ENCODE peak calls at places on chromosomes 11 and 22, in four cellular contexts. W, B, M and H are unnamed samples.

GRCh38 chr11:46183819-46184218 is 62.6 kb upstream of the PHF21A start:
- DNase-seq in W (no peak), B (no peak), M (no peak), H (no peak)

GRCh38 chr11:123561046-123561781 is 93.2 kb downstream of the SCN3B start:
- DNase-seq in W (no peak), B (peak), M (peak), H (peak)

GRCh38 chr11:36702330-36703054 is 104.5 kb upstream of the RAG2 start:
- DNase-seq in W (peak), B (peak), M (peak), H (peak)

GRCh38 chr11:3671334-3672254 is at the start of gene CHRNA10:
- DNase-seq in W (no peak), B (peak), M (no peak), H (peak)

GRCh38 chr11:123577081-123577598 is 77.3 kb downstream of the SCN3B start:
- DNase-seq in W (no peak), B (peak), M (peak), H (peak)

GRCh38 chr11:71342116-71342515 is 89.7 kb upstream of the SHANK2 start:
- DNase-seq in W (no peak), B (no peak), M (no peak), H (no peak)

GRCh38 chr11:37320921-37321320 is 722.9 kb upstream of the RAG2 start:
- DNase-seq in W (no peak), B (no peak), M (no peak), H (no peak)

GRCh38 chr11:131672191-131672590 is 301.8 kb downstream of the NTM start:
- DNase-seq in W (no peak), B (no peak), M (no peak), H (no peak)

GRCh38 chr11:12692238-12693074 is 18.2 kb downstream of the TEAD1 start:
- DNase-seq in W (no peak), B (peak), M (peak), H (no peak)

GRCh38 chr11:31240340-31240904 is 129.1 kb downstream of the DCDC1 start:
- DNase-seq in W (no peak), B (peak), M (peak), H (peak)

GRCh38 chr11:17004486-17005148 is 9.6 kb downstream of the PLEKHA7 start:
- DNase-seq in W (no peak), B (no peak), M (no peak), H (no peak)

GRCh38 chr11:88327061-88327460 is 10.5 kb downstream of the CTSC start:
- DNase-seq in W (no peak), B (no peak), M (no peak), H (no peak)

GRCh38 chr11:104134760-104135159 is 29.2 kb downstream of the PDGFD start:
- DNase-seq in W (no peak), B (no peak), M (no peak), H (no peak)

GRCh38 chr11:64826578-64827450 is 16.5 kb upstream of the MEN1 start:
- DNase-seq in W (no peak), B (no peak), M (no peak), H (peak)

GRCh38 chr22:31952459-31952858 is 8.1 kb downstream of the YWHAH start:
- DNase-seq in W (no peak), B (no peak), M (no peak), H (no peak)

GRCh38 chr11:61949169-61950034 is 749 bp upstream of the BEST1 start:
- DNase-seq in W (no peak), B (peak), M (peak), H (peak)
- TF ChIP-seq JUNB in W (no peak), B (no peak), M (no peak), H (no peak)

DNA sequence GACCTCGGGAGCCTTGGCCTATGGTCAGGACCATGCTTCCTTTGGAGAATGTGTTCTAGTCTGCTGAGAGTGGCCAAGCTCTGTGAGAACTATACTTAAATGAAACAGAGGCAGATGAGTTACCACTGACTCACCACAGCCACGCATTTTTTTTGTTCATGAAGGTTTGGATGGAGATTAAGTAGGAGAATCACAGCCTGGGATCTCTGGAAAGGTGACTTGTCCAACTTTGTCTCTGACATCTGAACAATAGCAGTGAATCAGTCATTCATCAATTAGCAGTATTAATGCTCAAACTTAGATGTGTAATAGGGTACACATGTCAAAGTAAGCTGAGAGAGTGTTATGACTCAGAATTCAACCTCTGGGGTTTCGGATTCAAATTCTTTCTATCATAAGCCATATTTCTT is 100.7 kb upstream of the ANO3 start:
- DNase-seq in W (no peak), B (no peak), M (no peak), H (no peak)
- TF ChIP-seq CREB1 in W (no peak), B (no peak), M (no peak), H (no peak)

GRCh38 chr11:110691961-110692360 is 20.3 kb downstream of the ARHGAP20 start:
- DNase-seq in W (no peak), B (no peak), M (no peak), H (no peak)

DNA sequence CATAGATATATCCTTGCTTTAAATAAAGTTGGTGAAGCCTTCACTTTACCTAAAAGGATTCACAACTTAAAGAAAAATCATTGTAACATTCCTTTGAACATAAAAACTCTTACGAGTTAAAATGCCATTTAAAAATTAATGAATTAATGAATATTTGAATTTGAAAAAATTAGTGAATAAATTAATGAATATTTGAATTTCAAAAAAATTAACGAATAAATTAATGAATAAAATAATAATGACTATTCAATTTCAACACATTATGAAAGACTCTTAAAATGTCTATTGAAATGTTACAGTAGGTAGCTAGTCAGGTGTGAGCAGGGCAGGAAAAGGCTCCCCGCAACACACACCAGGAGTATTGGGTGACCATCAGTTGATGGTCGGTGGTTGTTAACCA is 22.9 kb downstream of the ARHGAP20 start:
- DNase-seq in W (no peak), B (no peak), M (no peak), H (no peak)
- TF ChIP-seq CTCF in W (no peak), B (no peak), M (no peak), H (no peak)

GRCh38 chr11:118175600-118176399 is 639 bp downstream of the SCN2B start:
- DNase-seq in W (no peak), B (no peak), M (no peak), H (no peak)

GRCh38 chr11:118172356-118172755 is 4.1 kb downstream of the SCN2B start:
- DNase-seq in W (no peak), B (no peak), M (no peak), H (no peak)

GRCh38 chr11:118176400-118177134 is at the start of gene SCN2B:
- DNase-seq in W (no peak), B (no peak), M (no peak), H (peak)

GRCh38 chr11:118174006-118174567 is 2.4 kb downstream of the SCN2B start:
- DNase-seq in W (no peak), B (no peak), M (no peak), H (no peak)

GRCh38 chr11:118175031-118175531 is 1.4 kb downstream of the SCN2B start:
- DNase-seq in W (no peak), B (no peak), M (peak), H (no peak)
- TF ChIP-seq JUNB in W (no peak), B (no peak), M (no peak), H (no peak)

DNA sequence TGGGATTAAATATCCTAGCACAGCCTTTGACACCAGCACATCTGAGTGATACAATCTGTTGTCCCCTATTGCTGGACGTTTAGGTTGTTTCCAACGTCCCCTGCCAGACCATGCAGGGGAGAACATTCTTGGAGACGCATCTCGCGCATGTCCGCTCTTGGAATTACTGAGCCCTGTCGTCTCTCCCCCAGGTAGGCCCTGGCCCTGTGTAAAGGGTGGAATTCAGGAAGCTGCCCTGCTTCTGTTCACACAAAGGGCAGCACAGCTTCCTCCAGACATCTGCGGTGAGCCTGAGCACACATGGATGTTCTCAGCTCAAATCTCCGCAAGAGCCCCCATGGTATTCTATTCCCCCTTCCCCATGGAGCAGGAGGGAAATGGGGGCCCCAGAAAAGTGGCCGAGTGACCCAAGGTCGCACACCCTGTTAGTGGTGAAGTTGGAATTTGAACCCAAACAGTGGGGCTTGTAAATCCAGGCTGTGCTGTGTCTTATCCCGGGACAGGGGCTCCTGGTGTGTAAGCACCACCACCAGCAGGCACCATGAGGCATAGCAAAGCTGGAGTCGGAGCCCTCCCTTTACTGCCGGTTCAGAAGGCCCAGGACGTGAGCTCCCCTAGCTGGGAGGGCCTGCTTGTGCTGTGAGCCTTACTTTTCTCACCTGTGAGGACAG is 5.0 kb upstream of the FGF19 start:
- DNase-seq in W (no peak), B (no peak), M (peak), H (peak)
- TF ChIP-seq CREB1 in W (no peak), B (no peak), M (no peak), H (no peak)

DNA sequence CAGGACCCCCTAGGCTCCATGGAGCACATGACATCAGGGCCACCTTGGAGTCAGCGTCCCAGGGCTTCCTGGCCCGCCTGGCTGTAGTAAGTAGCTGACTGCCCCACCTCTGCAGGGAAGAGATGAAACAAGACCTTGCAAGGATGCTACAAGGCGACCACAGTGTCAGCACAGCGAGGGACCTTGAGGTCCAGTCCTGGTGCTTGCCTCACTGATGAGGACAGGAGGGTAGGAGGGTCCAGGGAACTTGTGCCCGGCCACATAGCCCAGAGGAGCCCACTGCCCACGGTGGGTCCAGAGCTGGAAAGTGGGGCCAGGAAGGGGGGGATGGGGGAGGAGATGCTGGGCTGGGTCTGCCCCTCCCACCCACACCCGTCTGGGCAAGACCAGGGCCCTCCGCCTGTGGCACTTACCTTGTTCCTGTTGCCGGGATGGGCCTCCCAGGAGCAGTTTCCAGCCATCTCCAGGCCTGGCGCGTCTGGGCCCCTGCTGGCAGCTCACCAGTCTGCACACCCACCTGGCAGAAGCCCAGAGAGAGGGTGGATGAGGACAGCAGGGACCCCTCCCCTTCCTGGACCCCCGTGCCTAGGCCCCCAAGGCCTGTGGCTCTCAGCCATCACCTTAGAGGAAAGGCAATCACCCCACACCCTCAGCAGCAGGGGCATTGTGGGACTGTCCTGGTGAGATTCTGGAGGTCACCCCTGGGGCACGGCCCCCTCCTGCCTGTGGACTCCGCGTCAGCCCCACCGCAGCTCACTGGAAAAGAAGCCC is 3.4 kb downstream of the MRGPRF start:
- DNase-seq in W (no peak), B (no peak), M (no peak), H (no peak)
- TF ChIP-seq CTCF in W (no peak), B (no peak), M (no peak), H (no peak)

GRCh38 chr22:42725606-42726355 is 5.1 kb upstream of the A4GALT start:
- DNase-seq in W (no peak), B (no peak), M (no peak), H (no peak)
- TF ChIP-seq JUNB in W (no peak), B (no peak), M (no peak), H (no peak)

GRCh38 chr11:819943-820649 is 1.4 kb downstream of the PNPLA2 start:
- DNase-seq in W (no peak), B (peak), M (peak), H (peak)
- TF ChIP-seq CREB1 in W (no peak), B (no peak), M (no peak), H (no peak)

DNA sequence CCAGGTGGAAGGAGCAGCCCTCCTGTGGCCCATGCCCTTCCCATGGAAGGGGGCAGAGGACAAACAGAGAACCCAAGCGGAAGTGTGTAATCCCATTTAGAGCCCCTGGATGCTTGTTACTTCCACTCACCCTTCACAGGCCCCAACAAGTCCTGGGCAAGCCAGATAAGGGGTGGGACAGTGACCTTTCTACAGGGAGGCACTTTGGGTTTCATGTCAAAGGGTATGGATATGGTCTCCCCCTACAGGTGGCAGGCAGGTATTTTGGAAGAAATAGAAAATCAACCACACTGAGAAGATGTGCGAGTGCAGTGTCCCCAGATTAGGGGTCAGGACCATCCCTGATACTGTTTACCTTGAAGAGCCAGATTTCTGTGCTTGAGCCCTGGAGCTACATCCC is 11.4 kb downstream of the MPEG1 start:
- DNase-seq in W (no peak), B (peak), M (peak), H (peak)
- TF ChIP-seq CTCF in W (peak), B (peak), M (peak), H (peak)